ENCODE peak calls at places on chromosomes 11 and 22, in four cellular contexts. M is H1, H is K562, B is GM12878. Z is an unnamed sample.
A peak's percentile ranks its signal among the peaks of the same experiment; 100 is the strongest.

GRCh38 chr11:126282361-126282741 is 542 bp upstream of the TIRAP start:
- DNase-seq in M (no peak), H (peak; percentile 37), B (no peak), Z (peak; percentile 18)

GRCh38 chr11:117187799-117188481 is 9.4 kb downstream of the SIDT2 start:
- DNase-seq in M (no peak), H (no peak), B (no peak), Z (no peak)

GRCh38 chr11:76102772-76103171 is 103.5 kb downstream of the WNT11 start:
- DNase-seq in M (no peak), H (no peak), B (no peak), Z (no peak)

GRCh38 chr22:28015676-28016601 is 96.9 kb upstream of the PITPNB start:
- DNase-seq in M (no peak), H (no peak), B (no peak), Z (no peak)

GRCh38 chr11:123653997-123654565 is 343 bp downstream of the SCN3B start:
- DNase-seq in M (no peak), H (peak; percentile 63), B (no peak), Z (no peak)

GRCh38 chr22:22881116-22882032 is 6.2 kb upstream of the IGLL5 start:
- DNase-seq in M (no peak), H (peak; percentile 55), B (no peak), Z (no peak)

GRCh38 chr11:10978189-10978588 is 120.3 kb upstream of the ZBED5 start:
- DNase-seq in M (no peak), H (no peak), B (no peak), Z (no peak)

GRCh38 chr11:118251858-118252652 is at the start of gene MPZL3:
- DNase-seq in M (peak; percentile 29), H (peak; percentile 80), B (peak; percentile 85), Z (peak; percentile 91)

GRCh38 chr11:65356394-65356972 is 1.9 kb downstream of the TIGD3 start:
- DNase-seq in M (no peak), H (no peak), B (no peak), Z (no peak)

GRCh38 chr22:26364066-26365015 is 64.7 kb upstream of the ASPHD2 start:
- DNase-seq in M (peak; percentile 63), H (peak; percentile 38), B (peak; percentile 27), Z (peak; percentile 72)

GRCh38 chr22:16953206-16954059 is 54.6 kb downstream of the GAB4 start:
- DNase-seq in M (no peak), H (peak; percentile 5), B (no peak), Z (no peak)

GRCh38 chr11:70790671-70791300 is 392.5 kb downstream of the CTTN start:
- DNase-seq in M (peak; percentile 19), H (no peak), B (no peak), Z (no peak)

GRCh38 chr11:115241899-115242298 is 262.3 kb downstream of the CADM1 start:
- DNase-seq in M (no peak), H (no peak), B (no peak), Z (no peak)

GRCh38 chr22:47259049-47259448 is 496.6 kb downstream of the TBC1D22A start:
- DNase-seq in M (no peak), H (no peak), B (no peak), Z (no peak)

DNA sequence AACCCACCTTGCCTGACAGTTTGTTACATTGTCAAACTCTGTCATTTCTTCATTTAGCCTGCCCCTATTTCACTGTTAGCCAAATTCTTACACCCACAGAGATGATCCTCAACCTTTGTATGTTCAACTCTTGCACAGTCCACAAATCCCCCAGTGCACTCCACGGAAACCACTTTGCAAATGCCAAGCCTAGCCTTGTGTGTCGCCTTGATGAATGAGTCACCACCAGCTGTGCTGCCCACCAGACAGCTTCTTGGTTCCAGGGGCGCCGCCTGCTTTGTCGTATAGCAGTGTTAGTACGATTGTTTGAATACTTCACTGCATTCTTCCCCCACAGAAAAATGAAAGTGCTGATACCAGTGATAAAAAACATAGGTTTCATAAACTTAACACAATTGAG is 686.3 kb downstream of the NTM start:
- DNase-seq in M (no peak), H (no peak), B (no peak), Z (no peak)
- TF ChIP-seq CREB1 in M (no peak), H (no peak), B (no peak), Z (no peak)

GRCh38 chr22:37749831-37750595 is 53.2 kb downstream of the TRIOBP start:
- DNase-seq in M (no peak), H (no peak), B (no peak), Z (peak; percentile 28)
- TF ChIP-seq CEBPB in M (no peak), H (no peak), B (no peak), Z (no peak)

GRCh38 chr11:86488553-86488952 is 113.9 kb downstream of the CCDC81 start:
- DNase-seq in M (no peak), H (no peak), B (no peak), Z (no peak)
- TF ChIP-seq ATF2 in M (no peak), H (no peak), B (no peak), Z (no peak)

DNA sequence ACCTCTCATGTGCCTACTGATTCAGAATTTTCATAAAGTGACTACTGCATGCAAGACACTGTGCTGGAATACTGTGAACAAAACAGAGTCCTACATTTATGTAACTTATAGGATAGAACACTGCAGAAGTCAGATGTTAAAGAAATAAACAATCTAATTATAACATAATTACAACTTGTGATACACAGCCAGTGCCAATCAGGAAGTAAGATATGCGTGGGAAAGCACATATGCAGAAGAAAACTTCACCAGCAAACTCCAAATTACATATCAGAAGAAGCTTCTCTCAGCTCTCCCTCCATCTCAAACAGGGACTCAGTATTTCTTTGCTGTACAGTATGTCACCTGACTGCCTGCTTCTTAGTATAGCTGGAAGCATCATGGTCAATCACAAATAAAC is 37.4 kb downstream of the PAK1 start:
- DNase-seq in M (no peak), H (no peak), B (no peak), Z (no peak)
- TF ChIP-seq CREB1 in M (no peak), H (no peak), B (no peak), Z (no peak)

DNA sequence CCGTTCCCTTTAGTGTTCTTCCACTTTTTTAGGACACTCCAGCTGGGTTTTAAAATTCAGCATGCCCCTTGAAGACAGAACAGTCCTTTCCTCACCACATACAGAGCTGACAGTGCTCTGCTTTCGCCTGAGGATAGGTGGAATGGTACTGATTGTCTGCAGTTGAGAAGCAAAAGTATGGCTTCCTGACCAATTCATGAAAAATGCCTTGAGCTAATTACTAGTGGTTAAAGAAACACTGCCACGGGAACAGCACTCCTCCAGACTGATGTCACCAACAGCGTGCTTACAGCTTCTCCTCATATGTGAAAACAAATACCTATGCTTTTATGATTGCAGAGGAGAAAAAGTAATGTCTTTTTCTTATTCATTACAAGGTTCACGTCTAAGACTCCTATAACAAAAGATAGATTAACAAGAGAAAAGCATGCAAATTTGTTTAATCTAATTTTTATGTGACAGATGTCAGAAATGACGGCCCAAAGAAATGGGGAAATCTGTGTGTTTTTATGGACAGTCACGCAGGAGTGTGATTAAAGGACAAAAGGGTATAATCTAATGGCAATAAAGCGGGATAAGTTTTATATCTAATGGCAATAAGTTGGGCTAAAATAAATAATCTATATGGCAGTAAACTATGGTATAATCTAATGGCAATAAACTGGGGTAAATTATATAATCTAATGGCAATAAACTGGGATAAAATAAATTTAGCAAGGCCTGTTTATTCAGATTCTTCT is 123.4 kb upstream of the ARHGAP42 start:
- DNase-seq in M (no peak), H (no peak), B (no peak), Z (no peak)
- TF ChIP-seq CEBPB in M (no peak), H (no peak), B (no peak), Z (no peak)

GRCh38 chr11:63998558-63999348 is 12.5 kb downstream of the OTUB1 start:
- DNase-seq in M (no peak), H (no peak), B (no peak), Z (no peak)
- TF ChIP-seq ATF2 in M (no peak), H (no peak), B (no peak), Z (no peak)

DNA sequence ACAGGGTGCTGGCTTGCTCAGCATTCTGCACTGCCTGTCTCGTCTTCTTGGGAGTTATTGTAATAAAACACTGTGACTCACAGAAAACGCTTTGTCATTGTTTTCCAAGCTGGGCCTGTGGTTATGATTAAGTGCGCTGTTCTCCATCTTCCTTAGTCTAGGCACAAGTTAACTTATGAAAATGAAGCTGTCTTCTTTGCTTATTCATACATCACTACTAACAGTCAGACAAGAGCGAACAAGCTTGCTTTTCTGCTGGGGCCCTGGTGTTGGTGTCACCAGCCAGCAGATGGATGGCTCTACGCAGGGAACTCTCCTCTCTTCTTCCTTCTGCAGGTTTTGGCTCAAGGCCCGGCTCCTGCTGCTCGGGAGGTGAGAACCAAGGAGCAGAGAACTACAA is 380.1 kb upstream of the SYN3 start:
- DNase-seq in M (no peak), H (no peak), B (no peak), Z (no peak)
- TF ChIP-seq CREB1 in M (no peak), H (no peak), B (no peak), Z (no peak)

GRCh38 chr11:77487790-77488189 is 13.9 kb upstream of the PAK1 start:
- DNase-seq in M (no peak), H (no peak), B (no peak), Z (no peak)
- TF ChIP-seq CEBPB in M (no peak), H (no peak), B (no peak), Z (no peak)

GRCh38 chr11:1825039-1825740 is 9.6 kb upstream of the SYT8 start:
- DNase-seq in M (peak; percentile 78), H (peak; percentile 93), B (no peak), Z (peak; percentile 84)
- TF ChIP-seq ATF2 in M (no peak), H (no peak), B (no peak), Z (no peak)

GRCh38 chr11:9760180-9760550 is 96.3 kb downstream of the SWAP70 start:
- DNase-seq in M (no peak), H (no peak), B (no peak), Z (no peak)
- TF ChIP-seq CREB1 in M (no peak), H (no peak), B (no peak), Z (no peak)

Z was measured in HepG2.